ENCODE peak calls at places on chromosomes 1 and 21, in nine cellular contexts. F is HS-27A; Q is CD8-positive, alpha-beta memory T cell; G is activated CD4-positive, alpha-beta T cell treated with anti-CD3 and anti-CD28 coated beads, Interleukin-2, amount 10 ng/mL, durations not matched to agents 7 days and 5 days; M is MV-4-11; K is fibroblast of villous mesenchyme; Y is colonic mucosa; X is T1000; H is stimulated activated CD4-positive, alpha-beta T cell treated with anti-CD3 and anti-CD28 coated beads, Interleukin-4, amount 100 ng/mL, for 24 hours. R is an unnamed sample.

GRCh38 chr1:108814343-108815125 is 42.4 kb downstream of the AKNAD1 start:
- DNase-seq in F (no peak), Q (no peak), G (no peak), M (no peak), K (peak), Y (peak), X (no peak), H (no peak), R (no peak)

GRCh38 chr21:44956356-44957046 is 16.7 kb downstream of the SLX9 start:
- DNase-seq in F (no peak), Q (no peak), G (no peak), M (no peak), K (no peak), Y (no peak), X (no peak), H (no peak), R (no peak)

GRCh38 chr1:224554056-224554455 is 62.1 kb upstream of the CNIH3 start:
- DNase-seq in F (no peak), Q (no peak), G (no peak), M (no peak), K (no peak), Y (no peak), X (no peak), H (no peak), R (no peak)

GRCh38 chr1:238658766-238659165 is 727.6 kb upstream of the CHRM3 start:
- DNase-seq in F (peak), Q (no peak), G (no peak), M (no peak), K (peak), Y (no peak), X (no peak), H (no peak), R (no peak)

GRCh38 chr1:114208659-114209215 is 55.1 kb upstream of the SYT6 start:
- DNase-seq in F (no peak), Q (no peak), G (no peak), M (peak), K (no peak), Y (no peak), X (no peak), H (no peak), R (no peak)

GRCh38 chr1:8370928-8371327 is 53.0 kb downstream of the SLC45A1 start:
- DNase-seq in F (no peak), Q (no peak), G (no peak), M (no peak), K (no peak), Y (no peak), X (no peak), H (no peak), R (no peak)

GRCh38 chr1:27292111-27292510 is 29.9 kb upstream of the TMEM222 start:
- DNase-seq in F (no peak), Q (no peak), G (no peak), M (no peak), K (no peak), Y (no peak), X (peak), H (no peak), R (no peak)

GRCh38 chr1:11929849-11930248 is 3.6 kb upstream of the KIAA2013 start:
- DNase-seq in F (peak), Q (no peak), G (no peak), M (peak), K (peak), Y (peak), X (peak), H (no peak), R (no peak)

GRCh38 chr1:109113787-109114568 is at the start of gene ELAPOR1:
- DNase-seq in F (no peak), Q (peak), G (peak), M (no peak), K (peak), Y (peak), X (no peak), H (peak), R (peak)

GRCh38 chr1:155598842-155599331 is 11.1 kb upstream of the MSTO1 start:
- DNase-seq in F (no peak), Q (no peak), G (no peak), M (no peak), K (peak), Y (no peak), X (no peak), H (no peak), R (peak)

GRCh38 chr1:18721066-18721465 is 90.4 kb downstream of the PAX7 start:
- DNase-seq in F (no peak), Q (no peak), G (no peak), M (no peak), K (no peak), Y (no peak), X (no peak), H (no peak), R (no peak)

GRCh38 chr21:25638634-25639166 is 358 bp upstream of the JAM2 start:
- DNase-seq in F (peak), Q (no peak), G (no peak), M (peak), K (peak), Y (no peak), X (no peak), H (no peak), R (no peak)

GRCh38 chr1:22709891-22710687 is 550 bp upstream of the EPHB2 start:
- DNase-seq in F (peak), Q (no peak), G (no peak), M (peak), K (peak), Y (peak), X (peak), H (peak), R (peak)

R was measured in H1.